ENCODE peak calls at places on chromosomes 11 and 22, in seven cellular contexts. X is fibroblast of lung, U is mammary epithelial cell, G is MM.1S, W is GM23248, R is endothelial cell of umbilical vein, K is HCT116. H is an unnamed sample.

GRCh38 chr11:82675838-82676237 is 57.8 kb downstream of the FAM181B start:
- DNase-seq in X (no peak), U (no peak), G (no peak), W (no peak), R (no peak), K (no peak), H (no peak)

GRCh38 chr22:30596199-30596598 is 4.5 kb upstream of the PES1 start:
- DNase-seq in X (no peak), U (no peak), G (no peak), W (no peak), R (no peak), K (no peak), H (no peak)

GRCh38 chr11:17076517-17077239 is 789 bp downstream of the RPS13 start:
- DNase-seq in X (peak), U (no peak), G (no peak), W (peak), R (no peak), K (no peak), H (no peak)

GRCh38 chr22:43345761-43346261 is 2.6 kb upstream of the SCUBE1 start:
- DNase-seq in X (no peak), U (no peak), G (no peak), W (peak), R (no peak), K (no peak), H (no peak)

GRCh38 chr22:45510376-45511232 is 7.9 kb downstream of the FBLN1 start:
- DNase-seq in X (no peak), U (no peak), G (no peak), W (peak), R (no peak), K (no peak), H (no peak)

GRCh38 chr22:30612789-30613188 is 5.8 kb downstream of the TCN2 start:
- DNase-seq in X (no peak), U (no peak), G (no peak), W (no peak), R (no peak), K (no peak), H (no peak)

GRCh38 chr11:70493891-70494290 is 95.6 kb downstream of the CTTN start:
- DNase-seq in X (no peak), U (no peak), G (no peak), W (no peak), R (no peak), K (no peak), H (no peak)

GRCh38 chr11:134543144-134544044 is 131.4 kb upstream of the B3GAT1 start:
- DNase-seq in X (no peak), U (no peak), G (no peak), W (no peak), R (no peak), K (no peak), H (no peak)

DNA sequence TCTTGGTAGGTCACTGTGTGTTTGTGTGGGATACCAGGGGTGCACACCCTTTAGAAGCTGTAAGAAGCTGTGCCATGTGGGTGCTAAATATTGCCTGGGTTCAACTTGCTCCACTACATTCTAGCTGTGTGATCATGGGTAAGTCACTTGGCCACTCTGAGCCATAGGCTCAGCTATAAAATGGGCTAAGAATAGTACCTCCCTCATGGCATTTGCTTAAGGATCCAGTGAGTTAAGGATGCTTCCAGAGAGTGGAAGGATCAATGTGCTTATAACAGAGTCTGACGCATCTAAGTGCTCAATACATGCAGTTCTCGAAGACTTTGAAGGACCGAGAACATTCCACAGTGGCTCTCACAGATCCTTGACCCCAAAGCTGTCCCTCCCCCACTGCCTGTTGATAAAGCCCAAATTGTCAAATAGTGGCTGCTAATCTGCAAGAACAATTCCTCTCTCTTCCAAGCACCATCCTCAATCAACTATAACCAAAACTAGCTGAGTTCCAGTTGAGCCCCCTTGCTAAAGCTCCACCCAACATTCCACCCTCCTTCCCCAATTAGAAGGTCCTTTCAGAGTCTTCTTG is 13.2 kb upstream of the TMPRSS6 start:
- DNase-seq in X (no peak), U (no peak), G (no peak), W (no peak), R (no peak), K (no peak), H (no peak)
- H3K9ac ChIP-seq in X (no peak), U (no peak), G (no peak), W (no peak), R (no peak), K (no peak), H (no peak)

DNA sequence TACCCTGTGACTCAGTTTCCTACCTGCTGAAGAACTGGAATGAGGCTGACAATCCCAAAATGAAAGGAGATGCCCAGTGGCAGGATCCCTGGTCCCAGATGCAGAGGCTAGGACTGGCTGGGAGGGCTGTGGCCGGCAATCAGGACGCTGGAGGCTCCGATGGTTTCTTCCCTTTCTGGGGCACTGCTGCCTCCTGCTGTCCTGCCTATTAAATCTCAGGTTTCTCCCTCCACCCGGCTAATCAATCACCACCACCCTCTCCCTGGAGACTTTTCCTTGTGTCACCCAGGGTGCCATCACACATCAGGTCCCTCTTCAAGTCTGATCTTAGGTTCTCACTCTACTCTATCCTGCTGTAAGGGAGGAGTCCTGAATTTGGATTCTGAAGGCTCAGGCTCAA is 82.6 kb downstream of the RCN1 start:
- DNase-seq in X (peak), U (peak), G (peak), W (peak), R (peak), K (peak), H (no peak)
- TF ChIP-seq EZH2 in X (no peak), U (no peak), G (no peak), W (no peak), R (no peak), K (no peak), H (no peak)

DNA sequence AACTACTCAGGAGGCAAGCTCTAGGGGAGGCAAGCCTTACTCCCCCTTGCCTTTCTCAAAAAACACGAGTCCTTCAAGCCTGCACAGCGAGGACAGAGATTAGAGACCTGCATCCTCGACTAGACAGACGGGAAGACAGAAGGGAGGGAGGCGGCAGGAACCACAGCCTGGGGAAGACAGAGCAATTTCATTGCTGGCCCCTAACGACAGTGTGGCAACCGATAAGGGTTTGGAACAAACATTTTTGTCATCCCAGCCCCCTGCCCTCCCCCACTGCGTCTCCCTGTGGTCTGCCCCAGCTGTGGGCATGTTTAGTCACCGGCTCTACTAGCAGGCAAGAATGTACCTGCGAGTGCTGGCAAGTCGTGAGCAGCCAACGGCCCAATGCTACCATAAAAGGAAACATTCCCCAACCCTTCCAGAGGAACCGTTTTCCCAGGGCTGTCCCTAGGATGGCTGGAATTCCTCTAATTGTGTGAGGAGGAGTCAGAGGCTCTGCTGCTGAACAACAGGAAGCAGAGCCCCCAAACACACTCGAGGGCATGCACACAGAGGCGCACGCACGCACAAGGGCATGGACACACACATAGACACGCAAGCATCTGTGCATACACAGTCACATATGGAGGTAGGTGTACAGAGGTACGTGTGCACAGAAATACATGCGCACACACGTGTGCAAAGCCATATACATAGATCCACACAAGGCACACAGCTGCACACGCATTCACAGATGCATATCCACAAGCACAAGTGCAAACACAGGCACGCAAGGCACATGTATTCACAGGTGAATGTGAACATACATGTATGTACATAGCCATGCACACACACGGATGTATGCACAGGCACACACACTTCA is 58.3 kb downstream of the MYH9 start:
- DNase-seq in X (peak), U (peak), G (no peak), W (peak), R (peak), K (peak), H (no peak)
- H3K4me3 ChIP-seq in X (no peak), U (no peak), G (no peak), W (no peak), R (no peak), K (peak), H (peak)

GRCh38 chr11:13137778-13138400 is 128.8 kb downstream of the RASSF10 start:
- DNase-seq in X (no peak), U (peak), G (no peak), W (peak), R (no peak), K (no peak), H (no peak)
- H3K9ac ChIP-seq in X (no peak), U (no peak), G (no peak), W (no peak), R (no peak), K (no peak), H (no peak)

GRCh38 chr22:49482811-49483210 is 344.9 kb downstream of the BRD1 start:
- DNase-seq in X (no peak), U (no peak), G (no peak), W (no peak), R (no peak), K (no peak), H (no peak)

GRCh38 chr22:49480340-49480739 is 347.3 kb downstream of the BRD1 start:
- DNase-seq in X (no peak), U (no peak), G (no peak), W (no peak), R (no peak), K (no peak), H (no peak)

GRCh38 chr22:49480896-49481650 is 346.6 kb downstream of the BRD1 start:
- DNase-seq in X (no peak), U (no peak), G (no peak), W (no peak), R (no peak), K (no peak), H (no peak)

GRCh38 chr22:49483281-49483905 is 344.3 kb downstream of the BRD1 start:
- DNase-seq in X (no peak), U (no peak), G (no peak), W (no peak), R (no peak), K (no peak), H (no peak)

DNA sequence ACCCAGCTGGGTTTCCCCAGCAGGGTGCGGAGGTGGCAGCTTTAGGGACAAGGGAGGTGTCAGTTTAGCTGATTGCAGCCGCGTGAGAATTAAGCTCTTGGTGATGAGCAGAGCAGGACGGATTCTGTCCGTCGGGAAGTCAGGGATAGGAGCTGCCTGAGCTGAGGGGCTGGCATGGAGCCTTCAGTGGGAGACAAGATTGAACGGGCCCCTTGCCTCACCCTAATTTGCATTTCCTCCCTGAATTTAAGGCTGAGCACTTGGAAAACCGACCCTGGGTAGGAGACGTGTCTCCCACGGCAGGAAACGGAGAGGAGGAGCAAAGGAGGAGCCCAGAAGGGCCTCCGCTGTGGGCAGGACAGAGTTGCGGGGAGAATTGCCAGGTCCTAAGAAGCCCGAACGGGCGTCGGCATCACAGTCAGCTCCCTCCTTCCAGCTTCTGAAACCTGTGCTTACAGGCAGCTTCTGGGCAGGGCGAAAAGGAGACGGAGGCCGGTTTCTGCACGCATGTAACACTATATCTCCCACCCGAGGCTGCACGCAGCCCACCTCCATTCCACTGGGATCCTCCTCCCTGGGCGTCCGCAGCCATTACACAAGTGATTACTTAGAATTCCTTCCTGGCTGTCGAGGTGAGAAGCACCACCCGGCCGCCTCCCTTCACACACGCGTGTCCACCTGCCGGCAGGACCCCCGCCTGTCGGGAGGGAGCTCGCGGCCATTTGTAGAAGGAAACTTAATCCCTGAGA is 345.8 kb downstream of the BRD1 start:
- DNase-seq in X (no peak), U (no peak), G (no peak), W (no peak), R (no peak), K (no peak), H (no peak)
- TF ChIP-seq EZH2 in X (no peak), U (no peak), G (no peak), W (no peak), R (no peak), K (no peak), H (no peak)

DNA sequence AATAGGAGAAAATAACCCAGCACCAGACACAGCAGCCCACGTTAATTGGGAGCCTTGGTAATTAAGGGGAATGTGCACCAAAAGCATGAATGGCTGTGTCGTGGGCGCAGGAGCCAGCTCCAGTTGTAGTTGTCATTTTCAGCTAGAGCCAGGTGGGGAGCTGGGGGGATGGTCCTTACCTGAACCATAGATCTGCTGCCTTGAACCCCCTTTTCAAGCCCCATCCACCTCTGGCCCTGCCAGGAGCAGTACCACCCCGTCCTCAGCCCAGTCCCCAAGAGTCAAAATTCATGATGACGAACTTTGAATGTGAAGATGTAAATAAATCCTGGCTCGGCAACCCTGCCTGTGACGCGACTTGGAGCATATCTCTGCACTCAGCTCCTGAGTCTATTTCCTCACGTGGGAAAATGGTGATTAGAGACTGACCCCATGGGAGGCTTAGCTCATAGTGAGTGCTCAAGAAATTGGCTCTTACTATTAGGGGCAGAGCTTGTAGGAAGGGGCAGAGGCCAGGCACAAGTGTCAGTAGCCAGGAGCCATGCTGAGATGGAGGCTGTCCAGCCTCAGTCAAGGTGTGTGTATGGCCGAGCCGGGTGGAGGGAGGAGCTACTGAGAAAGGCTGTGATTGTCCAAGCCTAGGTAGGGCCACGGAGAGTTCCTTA is 794 bp upstream of the FXYD6 start:
- DNase-seq in X (peak), U (no peak), G (no peak), W (no peak), R (no peak), K (no peak), H (no peak)
- H3K4me3 ChIP-seq in X (peak), U (no peak), G (no peak), W (no peak), R (no peak), K (peak), H (peak)

DNA sequence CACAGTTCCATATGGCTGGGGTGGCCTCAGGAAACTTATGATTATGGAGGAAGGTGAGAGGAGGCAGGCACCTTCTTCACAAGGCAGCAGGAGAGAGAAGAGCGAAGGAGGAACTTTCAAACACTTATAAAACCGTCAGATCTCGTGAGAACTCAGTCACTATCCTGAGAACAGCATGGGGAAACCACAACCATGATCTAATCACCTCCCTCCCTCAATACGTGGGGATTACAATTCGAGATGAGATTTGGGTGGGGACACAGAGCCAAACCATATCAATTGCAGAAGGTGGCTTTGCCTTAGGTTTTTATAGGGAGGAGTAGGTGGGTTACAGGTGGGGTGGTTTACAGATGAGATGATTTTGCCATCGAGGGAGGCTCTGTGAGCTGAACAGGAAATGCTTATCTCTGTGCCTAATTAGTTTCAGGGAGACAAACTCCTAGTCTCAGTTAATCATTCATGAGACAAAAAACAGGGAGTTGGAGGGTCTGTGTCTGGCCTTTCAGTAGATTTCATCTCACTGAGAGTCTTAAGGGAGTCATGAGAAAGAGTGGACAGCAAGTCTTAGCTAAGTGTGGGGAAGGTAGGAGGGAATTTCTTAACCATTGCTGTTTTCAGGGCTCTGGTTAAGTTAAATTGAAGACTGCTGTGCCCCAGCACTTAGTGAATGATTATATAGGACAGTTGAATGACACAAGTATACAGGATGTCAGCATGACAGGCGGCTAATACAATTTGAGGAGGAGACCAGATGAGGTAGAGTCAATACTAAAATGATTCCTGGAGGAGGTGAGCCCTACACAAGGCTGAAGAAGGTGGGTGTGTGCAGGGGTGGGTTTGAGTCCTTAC is 47.7 kb downstream of the CWC15 start:
- DNase-seq in X (no peak), U (no peak), G (no peak), W (peak), R (no peak), K (no peak), H (no peak)
- H3K9ac ChIP-seq in X (no peak), U (no peak), G (no peak), W (peak), R (peak), K (no peak), H (no peak)

DNA sequence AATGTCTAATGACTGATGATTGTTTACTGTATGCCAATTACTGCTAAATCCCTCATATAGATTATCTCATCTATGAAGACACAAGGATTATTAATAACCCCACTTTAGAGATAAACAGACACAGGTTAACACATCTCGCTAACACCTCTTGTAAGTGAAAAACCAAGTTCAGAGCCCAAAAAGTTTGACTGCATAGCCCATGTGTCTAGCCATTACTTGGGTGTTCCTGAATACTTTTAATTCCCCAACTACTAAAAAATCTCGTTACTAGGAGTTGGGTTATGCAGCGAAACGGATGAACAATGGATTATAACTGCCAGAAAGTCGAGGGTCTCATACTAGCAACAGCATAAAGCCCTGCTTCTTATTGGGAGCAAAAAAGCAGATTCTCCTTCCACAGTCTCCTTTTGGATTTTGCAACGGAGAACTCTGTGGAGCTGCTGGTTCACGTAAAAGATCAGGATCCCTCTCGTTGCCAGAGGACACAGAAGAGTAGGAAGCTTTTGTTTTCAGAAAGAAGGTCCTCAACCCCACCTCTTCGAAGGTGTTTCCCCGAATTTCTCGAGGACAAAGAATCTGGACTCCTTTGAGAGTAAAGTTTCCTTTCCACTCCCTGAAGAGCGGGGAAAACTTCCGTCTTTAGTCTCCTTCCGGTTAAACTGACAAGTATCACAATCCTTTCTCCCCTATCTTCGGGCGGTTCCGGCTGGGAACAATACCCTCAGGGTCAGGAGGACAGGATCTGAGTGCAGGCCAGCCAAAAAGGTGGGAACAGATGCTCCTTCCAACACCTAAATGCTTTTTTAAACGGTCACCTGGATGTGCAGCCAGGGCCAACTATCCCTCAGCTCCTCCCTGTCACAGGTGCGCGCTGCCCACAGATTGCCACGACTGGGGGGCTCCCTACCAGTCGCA is 907 bp downstream of the ZBED5 start:
- DNase-seq in X (peak), U (peak), G (peak), W (peak), R (peak), K (no peak), H (no peak)
- TF ChIP-seq EZH2 in X (no peak), U (no peak), G (no peak), W (no peak), R (no peak), K (no peak), H (no peak)

DNA sequence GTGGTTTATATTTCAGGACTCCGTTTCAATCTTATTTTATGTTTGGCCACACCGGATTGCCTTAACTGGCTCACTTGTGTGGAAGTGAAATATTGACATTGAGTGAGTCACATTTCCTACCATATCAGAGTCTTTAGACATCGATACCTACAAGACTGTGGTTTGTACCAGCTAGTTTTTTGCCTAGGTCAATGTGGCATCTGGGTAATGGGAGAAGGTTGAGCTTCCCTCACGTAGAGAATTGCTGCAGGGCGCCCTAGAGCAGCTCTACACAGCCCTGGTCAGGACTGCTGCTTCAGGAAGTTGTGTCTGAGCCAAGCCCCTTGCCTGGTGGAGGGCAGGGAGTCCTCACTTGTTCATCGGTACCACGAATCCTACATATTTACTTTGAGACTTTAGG is 1.6 kb downstream of the GRAMD1B start:
- DNase-seq in X (no peak), U (no peak), G (no peak), W (peak), R (peak), K (no peak), H (no peak)
- H3K4me3 ChIP-seq in X (no peak), U (no peak), G (no peak), W (peak), R (peak), K (no peak), H (peak)

H was measured in SK-N-MC.